ENCODE peak calls at places on chromosomes 12 and 14, in nine cellular contexts. U is upper lobe of left lung, C is ovary, Z is GM12892, Q is tibial nerve, X is uterus, O is IMR-90, P is endothelial cell of umbilical vein, N is A549. A is an unnamed sample.

GRCh38 chr12:98741615-98742265 is 96.7 kb downstream of the APAF1 start:
- DNase-seq in U (no peak), C (no peak), Z (no peak), Q (no peak), X (no peak), O (peak), P (no peak), N (no peak), A (no peak)

GRCh38 chr12:39605501-39605900 is 14.1 kb downstream of the ABCD2 start:
- DNase-seq in U (no peak), C (no peak), Z (no peak), Q (no peak), X (no peak), O (no peak), P (no peak), N (no peak), A (no peak)

GRCh38 chr14:61923348-61923747 is 161.1 kb downstream of the SNAPC1 start:
- DNase-seq in U (no peak), C (no peak), Z (no peak), Q (no peak), X (no peak), O (peak), P (no peak), N (no peak), A (no peak)

GRCh38 chr12:113403435-113404415 is at the start of gene SDS:
- DNase-seq in U (peak), C (peak), Z (no peak), Q (peak), X (no peak), O (peak), P (peak), N (no peak), A (no peak)

GRCh38 chr12:132886529-132887477 is 602 bp downstream of the CHFR start:
- DNase-seq in U (no peak), C (no peak), Z (peak), Q (no peak), X (no peak), O (peak), P (peak), N (peak), A (peak)

GRCh38 chr14:69615471-69616407 is 4.3 kb downstream of the SUSD6 start:
- DNase-seq in U (peak), C (no peak), Z (no peak), Q (peak), X (peak), O (peak), P (peak), N (no peak), A (no peak)

GRCh38 chr14:38184132-38184531 is 23.6 kb upstream of the SSTR1 start:
- DNase-seq in U (no peak), C (no peak), Z (no peak), Q (no peak), X (no peak), O (no peak), P (no peak), N (no peak), A (no peak)

GRCh38 chr12:127422935-127423585 is 843.9 kb upstream of the TMEM132C start:
- DNase-seq in U (no peak), C (no peak), Z (no peak), Q (no peak), X (no peak), O (no peak), P (no peak), N (no peak), A (no peak)

GRCh38 chr12:93813972-93814821 is 137.0 kb downstream of the CRADD start:
- DNase-seq in U (peak), C (peak), Z (no peak), Q (peak), X (peak), O (peak), P (peak), N (no peak), A (no peak)

DNA sequence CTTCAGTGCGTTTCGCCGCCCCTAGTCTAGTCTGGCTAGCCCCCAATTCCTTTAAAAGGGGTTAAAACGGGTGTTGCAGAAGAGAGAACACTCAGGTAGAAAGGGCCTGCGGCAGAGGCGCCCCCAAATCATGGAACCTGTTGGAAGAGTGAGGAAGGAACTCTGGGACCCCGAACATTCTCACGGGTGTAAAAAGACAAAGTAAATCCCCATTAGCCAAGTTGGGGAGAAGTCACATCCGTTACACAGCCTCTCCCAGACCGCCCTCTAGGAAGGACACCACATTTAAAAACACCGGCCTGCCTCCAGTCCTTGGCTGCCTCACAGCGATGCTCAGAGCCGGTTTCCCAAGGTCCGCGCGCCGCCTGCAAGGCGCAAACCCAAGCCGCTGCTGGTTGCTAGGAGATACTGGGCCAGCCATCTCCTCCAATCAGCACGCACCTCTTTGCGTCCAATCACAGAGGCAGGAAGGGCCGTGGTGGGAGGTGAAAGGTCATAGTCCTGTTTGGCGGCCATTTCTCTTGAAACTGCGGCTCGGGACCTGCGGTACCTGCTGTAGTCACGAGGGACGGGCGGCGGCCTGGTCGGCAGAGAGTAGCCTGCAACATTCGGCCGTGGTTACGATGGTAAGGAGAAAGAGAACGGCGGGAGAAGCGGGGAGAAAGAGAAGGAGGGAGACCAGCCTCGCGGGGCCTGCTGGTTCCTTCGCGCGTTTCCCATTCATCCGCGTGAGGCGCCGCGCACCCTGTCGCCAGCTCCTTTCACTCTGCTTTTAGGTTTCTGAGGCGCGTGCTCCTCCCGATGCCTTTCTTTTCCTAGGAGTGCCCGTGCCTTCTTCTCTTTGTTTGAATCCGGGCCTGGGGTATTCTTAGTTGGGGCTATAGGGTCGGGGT is at the start of gene SNRPF:
- DNase-seq in U (peak), C (peak), Z (peak), Q (peak), X (peak), O (peak), P (peak), N (peak), A (peak)
- TF ChIP-seq POLR2A in U (peak), C (peak), Z (peak), Q (peak), X (no peak), O (peak), P (peak), N (peak), A (peak)

DNA sequence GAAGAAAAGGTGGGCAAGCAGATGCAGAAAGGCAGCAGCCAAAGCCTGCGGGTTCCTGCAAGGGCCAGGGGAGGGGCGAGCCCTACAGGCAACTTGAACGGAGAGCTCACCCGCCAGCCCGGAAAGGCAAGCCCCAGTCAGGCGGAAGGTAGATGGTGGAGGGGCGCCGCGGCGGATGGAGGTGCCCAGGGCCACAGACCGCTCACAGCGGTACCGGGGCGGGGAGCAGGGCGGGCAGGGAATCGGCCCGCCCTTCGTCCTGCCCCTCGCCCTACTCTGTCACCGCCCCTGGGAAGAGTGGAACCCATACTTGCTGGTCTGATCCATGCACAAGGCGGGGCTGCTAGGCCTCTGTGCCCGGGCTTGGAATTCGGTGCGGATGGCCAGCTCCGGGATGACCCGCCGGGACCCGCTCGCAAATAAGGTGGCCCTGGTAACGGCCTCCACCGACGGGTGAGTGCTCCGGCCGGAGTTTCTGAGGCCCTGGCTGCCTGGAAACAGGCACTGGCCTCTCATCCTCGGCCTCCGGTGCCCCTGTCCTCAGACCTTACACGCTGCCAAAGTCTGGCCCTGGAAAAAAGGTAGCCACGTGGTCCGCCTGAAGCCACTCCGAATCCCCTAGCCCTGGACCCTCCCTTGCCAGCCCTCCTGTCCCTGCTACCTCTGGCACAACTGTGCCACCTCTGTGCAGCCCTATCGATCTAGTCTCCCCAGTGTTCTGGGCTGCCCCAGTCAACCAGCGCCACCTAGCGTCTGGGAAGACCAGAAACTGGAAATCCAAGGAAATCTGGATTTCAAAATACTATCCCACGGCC is at the start of gene DHRS4:
- DNase-seq in U (peak), C (peak), Z (peak), Q (peak), X (peak), O (peak), P (peak), N (peak), A (peak)
- TF ChIP-seq POLR2A in U (no peak), C (peak), Z (peak), Q (peak), X (no peak), O (peak), P (peak), N (peak), A (peak)

DNA sequence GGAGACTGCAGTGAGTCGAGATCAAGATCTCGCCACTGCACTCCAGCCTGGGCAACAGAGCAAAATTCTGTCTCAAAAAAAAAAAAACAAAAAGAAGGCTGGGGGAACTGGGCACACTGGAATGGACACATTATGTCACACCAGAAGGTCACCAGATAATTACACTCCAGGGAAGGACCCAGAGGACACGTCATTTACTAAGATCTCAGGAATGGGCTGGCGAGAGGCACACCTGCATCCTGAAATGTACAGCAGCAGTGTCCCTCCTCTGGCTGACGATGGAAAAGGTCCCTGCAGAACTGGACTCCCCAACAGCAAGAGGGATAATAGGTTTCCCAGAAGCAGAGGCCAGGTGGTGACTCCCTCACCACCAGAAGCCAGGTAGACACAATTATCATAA is 243.5 kb downstream of the BCL11B start:
- DNase-seq in U (no peak), C (no peak), Z (no peak), Q (no peak), X (no peak), O (no peak), P (no peak), N (no peak), A (no peak)
- TF ChIP-seq POLR2A in U (no peak), C (no peak), Z (no peak), Q (no peak), X (no peak), O (no peak), P (no peak), N (no peak), A (no peak)

GRCh38 chr14:106844608-106845285 is 1318.4 kb downstream of the TMEM121 start:
- DNase-seq in U (peak), C (peak), Z (peak), Q (peak), X (peak), O (no peak), P (no peak), N (peak), A (no peak)
- TF ChIP-seq POLR2A in U (peak), C (peak), Z (peak), Q (peak), X (no peak), O (no peak), P (no peak), N (peak), A (no peak)

DNA sequence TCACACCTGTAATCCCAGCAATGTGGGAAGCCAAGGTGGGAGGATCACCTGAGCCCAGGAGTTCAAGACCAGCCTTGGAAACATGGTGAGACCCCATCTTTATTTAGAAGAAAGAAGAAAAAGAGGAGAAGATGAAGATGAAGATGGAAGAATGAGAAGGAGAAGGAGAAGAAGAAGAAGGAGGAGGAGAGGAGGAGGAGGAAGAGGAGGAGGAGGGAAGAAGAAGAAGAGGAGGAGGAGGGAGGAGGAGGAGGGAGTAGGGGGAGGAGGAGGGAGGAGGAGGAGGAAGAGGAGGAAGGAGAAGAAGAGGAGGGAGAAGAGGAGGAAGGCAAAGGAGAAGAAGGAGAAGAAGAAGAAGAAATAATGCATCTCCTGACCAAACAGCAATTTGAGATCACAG is 9.0 kb upstream of the KRT1 start:
- DNase-seq in U (no peak), C (no peak), Z (no peak), Q (no peak), X (no peak), O (no peak), P (no peak), N (no peak), A (no peak)
- TF ChIP-seq POLR2A in U (no peak), C (no peak), Z (no peak), Q (no peak), X (no peak), O (no peak), P (no peak), N (no peak), A (no peak)

DNA sequence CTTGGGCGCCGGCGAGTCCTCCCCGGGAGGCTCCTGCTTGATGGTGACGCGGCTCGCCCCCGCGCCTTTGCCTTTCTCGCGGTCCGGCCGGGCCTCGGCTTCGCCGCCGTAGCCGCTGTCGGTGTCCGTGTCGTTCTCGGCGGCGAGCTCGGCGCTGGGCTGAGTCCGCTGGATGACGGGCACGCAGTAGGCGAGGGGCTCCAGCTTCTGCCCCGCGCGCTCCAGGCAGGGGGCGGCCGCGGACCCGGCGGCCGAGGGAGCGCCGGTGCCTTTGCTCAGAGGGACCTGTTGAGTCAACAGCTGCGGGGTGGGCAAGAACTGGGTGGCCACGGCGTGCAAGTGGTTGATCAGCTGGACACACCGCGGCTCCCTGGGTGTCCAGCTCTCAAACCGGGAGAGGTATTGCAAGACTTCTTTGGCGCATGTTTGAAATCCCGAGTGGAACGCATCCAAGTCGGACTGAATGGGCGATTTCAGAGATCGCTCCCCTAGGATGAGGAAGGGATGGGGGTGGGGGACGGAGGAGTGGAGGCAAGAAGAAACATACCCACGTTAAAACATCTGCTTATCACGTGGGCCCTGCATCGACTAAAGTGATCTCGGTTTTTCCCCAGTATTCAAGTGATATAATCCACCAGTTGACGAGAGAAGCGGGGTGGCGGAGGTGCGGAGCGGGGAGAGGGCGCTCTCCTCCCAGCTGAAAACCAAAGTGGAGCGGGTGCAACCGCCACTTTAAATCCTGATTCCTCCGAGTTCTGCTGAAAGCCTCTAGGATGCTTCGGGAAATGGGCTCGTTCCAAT is 2.0 kb downstream of the BHLHE41 start:
- DNase-seq in U (peak), C (peak), Z (no peak), Q (peak), X (peak), O (peak), P (peak), N (peak), A (peak)
- TF ChIP-seq POLR2A in U (no peak), C (peak), Z (no peak), Q (no peak), X (no peak), O (peak), P (no peak), N (no peak), A (no peak)

A was measured in H54.